ENCODE peak calls at places on chromosomes 4 and X, in six cellular contexts. F is HCT116, N is SK-N-SH, S is HepG2, U is H1, J is GM12878. Q is an unnamed sample.

GRCh38 chr4:1326751-1327525 is 20.1 kb upstream of the UVSSA start:
- DNase-seq in F (no peak), N (no peak), S (no peak), U (no peak), J (no peak), Q (no peak)

GRCh38 chr4:6962211-6963041 is 52.8 kb downstream of the TBC1D14 start:
- DNase-seq in F (no peak), N (no peak), S (no peak), U (no peak), J (no peak), Q (no peak)

GRCh38 chrX:107448625-107449468 is 605 bp upstream of the FRMPD3 start:
- DNase-seq in F (no peak), N (peak), S (no peak), U (peak), J (no peak), Q (no peak)

GRCh38 chr4:56315041-56315440 is 72.2 kb downstream of the AASDH start:
- DNase-seq in F (no peak), N (no peak), S (no peak), U (no peak), J (no peak), Q (no peak)

GRCh38 chrX:39492495-39493162 is 605.1 kb downstream of the BCOR start:
- DNase-seq in F (no peak), N (no peak), S (no peak), U (no peak), J (peak), Q (no peak)

GRCh38 chr4:3387943-3388348 is 53.8 kb upstream of the HGFAC start:
- DNase-seq in F (no peak), N (peak), S (no peak), U (peak), J (no peak), Q (no peak)

GRCh38 chrX:55924574-55924973 is 207.0 kb downstream of the RRAGB start:
- DNase-seq in F (no peak), N (no peak), S (no peak), U (peak), J (no peak), Q (no peak)

GRCh38 chr4:120736312-120736711 is 186.2 kb downstream of the PRDM5 start:
- DNase-seq in F (no peak), N (no peak), S (no peak), U (no peak), J (no peak), Q (no peak)

GRCh38 chr4:72531768-72532290 is 37.2 kb downstream of the ADAMTS3 start:
- DNase-seq in F (no peak), N (no peak), S (no peak), U (no peak), J (no peak), Q (no peak)

GRCh38 chrX:68461541-68461940 is 28.2 kb upstream of the OPHN1 start:
- DNase-seq in F (no peak), N (no peak), S (no peak), U (no peak), J (no peak), Q (no peak)

GRCh38 chr4:157271166-157271869 is 50.8 kb downstream of the GRIA2 start:
- DNase-seq in F (no peak), N (no peak), S (no peak), U (no peak), J (no peak), Q (no peak)

GRCh38 chr4:102027961-102028360 is 237.4 kb downstream of the BANK1 start:
- DNase-seq in F (no peak), N (no peak), S (no peak), U (no peak), J (no peak), Q (no peak)

GRCh38 chr4:189293459-189293858 is 647.2 kb upstream of the FRG1 start:
- DNase-seq in F (no peak), N (no peak), S (no peak), U (no peak), J (no peak), Q (no peak)

GRCh38 chrX:39750246-39750790 is 347.4 kb downstream of the BCOR start:
- DNase-seq in F (no peak), N (no peak), S (no peak), U (no peak), J (no peak), Q (no peak)

GRCh38 chrX:132023896-132024386 is 839 bp downstream of the STK26 start:
- DNase-seq in F (no peak), N (no peak), S (no peak), U (peak), J (no peak), Q (peak)

GRCh38 chr4:131584587-131584986 is 1564.5 kb upstream of the PCDH10 start:
- DNase-seq in F (no peak), N (no peak), S (no peak), U (no peak), J (no peak), Q (no peak)

GRCh38 chrX:131058136-131058868 is at the start of gene ARHGAP36:
- DNase-seq in F (no peak), N (no peak), S (no peak), U (no peak), J (no peak), Q (peak)

GRCh38 chr4:84569009-84569408 is 13.9 kb upstream of the CDS1 start:
- DNase-seq in F (no peak), N (no peak), S (no peak), U (no peak), J (no peak), Q (no peak)

GRCh38 chrX:44935640-44936039 is 62.7 kb downstream of the KDM6A start:
- DNase-seq in F (no peak), N (no peak), S (no peak), U (no peak), J (no peak), Q (no peak)
- TF ChIP-seq YY1 in F (no peak), N (no peak), S (no peak), U (no peak), J (no peak), Q (no peak)

GRCh38 chrX:70852294-70852693 is 56.2 kb downstream of the TEX11 start:
- DNase-seq in F (no peak), N (no peak), S (no peak), U (no peak), J (no peak), Q (no peak)
- H3K4me2 ChIP-seq in F (no peak), N (no peak), S (no peak), U (no peak), J (no peak), Q (no peak)

GRCh38 chr4:71065991-71066390 is 72.5 kb downstream of the DCK start:
- DNase-seq in F (no peak), N (no peak), S (no peak), U (no peak), J (no peak), Q (no peak)
- H3K27ac ChIP-seq in F (no peak), N (no peak), S (no peak), U (no peak), J (no peak), Q (no peak)

DNA sequence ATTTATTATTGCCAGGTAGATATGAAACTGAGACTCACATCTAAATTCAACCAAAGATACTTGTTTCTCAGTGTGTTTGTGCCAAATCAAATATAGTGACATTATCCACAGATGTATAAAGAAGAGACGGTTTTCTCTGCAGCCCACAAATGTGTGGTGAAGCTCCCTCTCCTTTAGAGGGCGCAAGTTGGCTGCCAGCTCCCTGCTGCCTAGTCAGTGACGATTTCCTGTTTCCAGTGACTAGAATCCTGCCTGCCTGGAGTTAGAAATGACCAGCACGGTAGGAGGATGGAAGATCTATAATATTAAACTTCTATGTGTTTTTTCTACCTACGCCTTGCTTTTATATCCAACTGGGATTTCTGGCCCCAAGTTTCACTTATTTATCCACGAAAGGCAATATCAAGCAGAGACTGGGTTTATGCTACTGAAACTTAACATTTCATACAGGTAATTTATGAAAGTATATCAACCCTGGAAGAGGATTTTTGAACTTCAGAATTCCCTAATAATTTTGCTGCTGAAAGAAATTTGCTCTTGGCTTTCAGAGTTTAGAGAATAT is 1793.7 kb upstream of the TENM3 start:
- DNase-seq in F (peak), N (peak), S (peak), U (no peak), J (no peak), Q (no peak)
- TF ChIP-seq YY1 in F (no peak), N (no peak), S (no peak), U (no peak), J (no peak), Q (no peak)

GRCh38 chrX:45447995-45448394 is 247.3 kb upstream of the DIPK2B start:
- DNase-seq in F (no peak), N (no peak), S (no peak), U (no peak), J (no peak), Q (no peak)
- H3K4me2 ChIP-seq in F (no peak), N (peak), S (no peak), U (no peak), J (no peak), Q (no peak)

GRCh38 chr4:25908491-25908901 is 5.5 kb upstream of the SMIM20 start:
- DNase-seq in F (peak), N (no peak), S (peak), U (no peak), J (no peak), Q (no peak)

GRCh38 chr4:25905371-25905770 is 8.6 kb upstream of the SMIM20 start:
- DNase-seq in F (no peak), N (no peak), S (no peak), U (no peak), J (no peak), Q (no peak)

GRCh38 chr4:25900901-25901500 is 13.0 kb upstream of the SMIM20 start:
- DNase-seq in F (no peak), N (no peak), S (no peak), U (no peak), J (no peak), Q (no peak)

GRCh38 chr4:25903905-25904747 is 9.9 kb upstream of the SMIM20 start:
- DNase-seq in F (no peak), N (no peak), S (no peak), U (no peak), J (no peak), Q (no peak)

DNA sequence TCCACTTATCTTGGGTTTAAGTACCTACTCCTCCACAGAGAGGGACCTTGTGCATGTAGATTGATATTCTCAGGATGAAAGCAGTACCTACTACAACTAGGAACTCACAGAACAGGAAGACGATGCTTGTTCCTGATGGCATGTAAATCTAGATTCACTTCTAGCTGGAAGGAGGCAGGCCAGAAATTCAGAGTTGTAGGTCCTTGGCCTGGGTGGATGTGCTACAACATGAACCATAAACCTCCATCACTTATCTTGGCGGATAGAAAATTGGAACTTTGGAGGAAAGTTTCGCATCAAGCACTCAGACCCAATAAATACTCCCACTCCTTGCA is 9.3 kb upstream of the SMIM20 start:
- DNase-seq in F (no peak), N (no peak), S (no peak), U (no peak), J (no peak), Q (no peak)
- H3K27ac ChIP-seq in F (no peak), N (no peak), S (no peak), U (no peak), J (peak), Q (no peak)

Q was measured in K562.